ENCODE peak calls at places on chromosomes 16 and 17, in four cellular contexts. One of them, this sample, is unnamed.

GRCh38 chr17:31281061-31281460 is 16.0 kb downstream of the OMG start:
- DNase-seq in kidney glomerular epithelial cell: no peak
- DNase-seq in breast epithelium: no peak
- DNase-seq in HCT116: no peak
- DNase-seq in this sample: no peak

GRCh38 chr17:80212109-80212508 is 8.0 kb downstream of the SGSH start:
- DNase-seq in breast epithelium: no peak
- DNase-seq in kidney glomerular epithelial cell: no peak
- DNase-seq in HCT116: no peak
- DNase-seq in this sample: no peak

GRCh38 chr17:44909681-44910144 is 5.6 kb downstream of the GFAP start:
- DNase-seq in breast epithelium: no peak
- DNase-seq in HCT116: no peak
- DNase-seq in kidney glomerular epithelial cell: peak
- DNase-seq in this sample: peak

GRCh38 chr16:7289299-7289698 is 43.3 kb upstream of the RBFOX1 start:
- DNase-seq in HCT116: no peak
- DNase-seq in kidney glomerular epithelial cell: no peak
- DNase-seq in breast epithelium: no peak
- DNase-seq in this sample: no peak

GRCh38 chr17:19281161-19281560 is 44.0 kb downstream of the EPN2 start:
- DNase-seq in HCT116: no peak
- DNase-seq in kidney glomerular epithelial cell: no peak
- DNase-seq in breast epithelium: no peak
- DNase-seq in this sample: no peak

GRCh38 chr17:49214665-49215360 is 4.3 kb downstream of the ABI3 start:
- DNase-seq in HCT116: no peak
- DNase-seq in kidney glomerular epithelial cell: no peak
- DNase-seq in breast epithelium: peak
- DNase-seq in this sample: peak

GRCh38 chr16:54862529-54862928 is 68.1 kb upstream of the IRX5 start:
- DNase-seq in breast epithelium: no peak
- DNase-seq in kidney glomerular epithelial cell: no peak
- DNase-seq in HCT116: no peak
- DNase-seq in this sample: peak

GRCh38 chr16:17519041-17519440 is 48.3 kb upstream of the XYLT1 start:
- DNase-seq in breast epithelium: no peak
- DNase-seq in HCT116: no peak
- DNase-seq in kidney glomerular epithelial cell: no peak
- DNase-seq in this sample: no peak

GRCh38 chr17:32114536-32114935 is 27.8 kb upstream of the RHOT1 start:
- DNase-seq in breast epithelium: no peak
- DNase-seq in HCT116: no peak
- DNase-seq in kidney glomerular epithelial cell: no peak
- DNase-seq in this sample: no peak

GRCh38 chr16:74667215-74667765 is 613 bp upstream of the RFWD3 start:
- DNase-seq in HCT116: no peak
- DNase-seq in breast epithelium: peak
- DNase-seq in kidney glomerular epithelial cell: no peak
- DNase-seq in this sample: peak

GRCh38 chr16:58027341-58028167 is 2.0 kb downstream of the MMP15 start:
- DNase-seq in HCT116: peak
- DNase-seq in kidney glomerular epithelial cell: peak
- DNase-seq in breast epithelium: no peak
- DNase-seq in this sample: peak

GRCh38 chr17:3972281-3972731 is 8.1 kb upstream of the ATP2A3 start:
- DNase-seq in kidney glomerular epithelial cell: no peak
- DNase-seq in HCT116: no peak
- DNase-seq in breast epithelium: no peak
- DNase-seq in this sample: no peak

GRCh38 chr17:7380855-7381683 is at the start of gene TNK1:
- DNase-seq in breast epithelium: peak
- DNase-seq in HCT116: no peak
- DNase-seq in kidney glomerular epithelial cell: no peak
- DNase-seq in this sample: peak

GRCh38 chr16:87690911-87691685 is 74.7 kb downstream of the KLHDC4 start:
- DNase-seq in HCT116: no peak
- DNase-seq in kidney glomerular epithelial cell: no peak
- DNase-seq in breast epithelium: no peak
- DNase-seq in this sample: no peak

GRCh38 chr17:76090517-76091135 is 11.6 kb downstream of the ZACN start:
- DNase-seq in HCT116: no peak
- DNase-seq in kidney glomerular epithelial cell: no peak
- DNase-seq in breast epithelium: no peak
- DNase-seq in this sample: no peak

GRCh38 chr17:56292628-56293027 is 139.4 kb downstream of the ANKFN1 start:
- DNase-seq in HCT116: no peak
- DNase-seq in breast epithelium: no peak
- DNase-seq in kidney glomerular epithelial cell: no peak
- DNase-seq in this sample: no peak

GRCh38 chr16:152141-153128 is at the start of gene HBZ:
- DNase-seq in kidney glomerular epithelial cell: no peak
- DNase-seq in HCT116: no peak
- DNase-seq in breast epithelium: no peak
- DNase-seq in this sample: no peak

GRCh38 chr17:71114911-71115668 is 945.8 kb downstream of the KCNJ2 start:
- DNase-seq in HCT116: no peak
- DNase-seq in kidney glomerular epithelial cell: no peak
- DNase-seq in breast epithelium: no peak
- DNase-seq in this sample: no peak

GRCh38 chr17:78798695-78799559 is 16.9 kb upstream of the CYTH1 start:
- DNase-seq in breast epithelium: no peak
- DNase-seq in kidney glomerular epithelial cell: no peak
- DNase-seq in HCT116: no peak
- DNase-seq in this sample: peak

GRCh38 chr16:12677472-12677871 is 126.2 kb downstream of the CPPED1 start:
- DNase-seq in breast epithelium: no peak
- DNase-seq in HCT116: no peak
- DNase-seq in kidney glomerular epithelial cell: no peak
- DNase-seq in this sample: no peak

GRCh38 chr17:1259910-1260389 is 10.3 kb upstream of the BHLHA9 start:
- DNase-seq in kidney glomerular epithelial cell: no peak
- DNase-seq in HCT116: no peak
- DNase-seq in breast epithelium: no peak
- DNase-seq in this sample: no peak

GRCh38 chr17:64492481-64493109 is 4.3 kb downstream of the POLG2 start:
- DNase-seq in kidney glomerular epithelial cell: no peak
- DNase-seq in HCT116: no peak
- DNase-seq in breast epithelium: no peak
- DNase-seq in this sample: no peak

GRCh38 chr16:27679899-27680298 is 130.0 kb downstream of the KATNIP start:
- DNase-seq in HCT116: no peak
- DNase-seq in kidney glomerular epithelial cell: no peak
- DNase-seq in breast epithelium: no peak
- DNase-seq in this sample: no peak

GRCh38 chr16:88770459-88771293 is 14.3 kb downstream of the PIEZO1 start:
- DNase-seq in breast epithelium: peak
- DNase-seq in HCT116: peak
- DNase-seq in kidney glomerular epithelial cell: peak
- DNase-seq in this sample: peak

GRCh38 chr17:40355804-40356758 is 8.5 kb downstream of the GJD3 start:
- DNase-seq in kidney glomerular epithelial cell: no peak
- DNase-seq in breast epithelium: no peak
- DNase-seq in HCT116: no peak
- DNase-seq in this sample: no peak

GRCh38 chr16:11358531-11358930 is 13.3 kb downstream of the RMI2 start:
- DNase-seq in HCT116: no peak
- DNase-seq in kidney glomerular epithelial cell: no peak
- DNase-seq in breast epithelium: no peak
- DNase-seq in this sample: no peak

GRCh38 chr16:55379876-55380390 is 55.9 kb downstream of the IRX6 start:
- DNase-seq in kidney glomerular epithelial cell: no peak
- DNase-seq in HCT116: no peak
- DNase-seq in breast epithelium: no peak
- DNase-seq in this sample: no peak

GRCh38 chr16:66934138-66934838 is at the start of gene CIAO2B:
- DNase-seq in kidney glomerular epithelial cell: peak
- DNase-seq in HCT116: peak
- DNase-seq in breast epithelium: peak
- DNase-seq in this sample: peak

GRCh38 chr16:75911896-75912295 is 185.6 kb upstream of the CPHXL start:
- DNase-seq in kidney glomerular epithelial cell: no peak
- DNase-seq in HCT116: no peak
- DNase-seq in breast epithelium: no peak
- DNase-seq in this sample: no peak

GRCh38 chr17:1783834-1784611 is 22.2 kb downstream of the SERPINF1 start:
- DNase-seq in HCT116: peak
- DNase-seq in kidney glomerular epithelial cell: peak
- DNase-seq in breast epithelium: peak
- DNase-seq in this sample: peak

GRCh38 chr17:15453246-15453645 is 14.2 kb downstream of the CDRT4 start:
- DNase-seq in kidney glomerular epithelial cell: no peak
- DNase-seq in HCT116: no peak
- DNase-seq in breast epithelium: no peak
- DNase-seq in this sample: peak

GRCh38 chr17:39101139-39101538 is 50.3 kb downstream of the PLXDC1 start:
- DNase-seq in kidney glomerular epithelial cell: no peak
- DNase-seq in breast epithelium: no peak
- DNase-seq in HCT116: no peak
- DNase-seq in this sample: no peak

GRCh38 chr17:20721151-20721550 is 141.6 kb downstream of the CDRT15L2 start:
- DNase-seq in breast epithelium: no peak
- DNase-seq in kidney glomerular epithelial cell: no peak
- DNase-seq in HCT116: no peak
- DNase-seq in this sample: no peak

GRCh38 chr17:35843698-35844097 is 25.0 kb downstream of the HEATR9 start:
- DNase-seq in HCT116: no peak
- DNase-seq in breast epithelium: no peak
- DNase-seq in kidney glomerular epithelial cell: no peak
- DNase-seq in this sample: no peak

GRCh38 chr17:58753026-58753425 is 2.6 kb upstream of the PPM1E start:
- DNase-seq in kidney glomerular epithelial cell: no peak
- DNase-seq in breast epithelium: no peak
- DNase-seq in HCT116: no peak
- DNase-seq in this sample: no peak

GRCh38 chr16:83799336-83799735 is 8.4 kb upstream of the HSBP1 start:
- DNase-seq in HCT116: no peak
- DNase-seq in breast epithelium: no peak
- DNase-seq in kidney glomerular epithelial cell: no peak
- DNase-seq in this sample: no peak